ENCODE peak calls at places on chromosome 11, in six cellular contexts. One of them, this sample, is unnamed.

GRCh38 chr11:45157247-45158209 is 11.1 kb downstream of the PRDM11 start:
- DNase-seq in A549: no peak
- DNase-seq in ovary: no peak
- DNase-seq in sigmoid colon: peak
- DNase-seq in GM12878: no peak
- DNase-seq in tibial nerve: no peak
- DNase-seq in this sample: no peak

GRCh38 chr11:102517670-102518069 is 12.9 kb downstream of the MMP7 start:
- DNase-seq in sigmoid colon: no peak
- DNase-seq in A549: no peak
- DNase-seq in tibial nerve: no peak
- DNase-seq in GM12878: no peak
- DNase-seq in ovary: no peak
- DNase-seq in this sample: no peak

GRCh38 chr11:82790723-82791487 is 57.2 kb upstream of the FAM181B start:
- DNase-seq in ovary: peak
- DNase-seq in A549: no peak
- DNase-seq in GM12878: no peak
- DNase-seq in sigmoid colon: no peak
- DNase-seq in tibial nerve: no peak
- DNase-seq in this sample: no peak

GRCh38 chr11:5550440-5551095 is 2.2 kb upstream of the OR52H1 start:
- DNase-seq in sigmoid colon: no peak
- DNase-seq in GM12878: peak
- DNase-seq in ovary: no peak
- DNase-seq in tibial nerve: no peak
- DNase-seq in A549: no peak
- DNase-seq in this sample: no peak

GRCh38 chr11:62806611-62807121 is 1.4 kb upstream of the NXF1 start:
- DNase-seq in ovary: peak
- DNase-seq in tibial nerve: peak
- DNase-seq in GM12878: no peak
- DNase-seq in A549: no peak
- DNase-seq in sigmoid colon: peak
- DNase-seq in this sample: peak

GRCh38 chr11:47593934-47594855 is at the start of gene C1QTNF4:
- DNase-seq in A549: no peak
- DNase-seq in tibial nerve: no peak
- DNase-seq in ovary: no peak
- DNase-seq in sigmoid colon: no peak
- DNase-seq in GM12878: no peak
- DNase-seq in this sample: no peak

GRCh38 chr11:26244207-26244606 is 87.7 kb upstream of the ANO3 start:
- DNase-seq in ovary: no peak
- DNase-seq in A549: no peak
- DNase-seq in sigmoid colon: no peak
- DNase-seq in tibial nerve: no peak
- DNase-seq in GM12878: no peak
- DNase-seq in this sample: no peak

GRCh38 chr11:9535189-9535781 is 38.2 kb upstream of the WEE1 start:
- DNase-seq in ovary: no peak
- DNase-seq in sigmoid colon: peak
- DNase-seq in GM12878: peak
- DNase-seq in A549: no peak
- DNase-seq in tibial nerve: peak
- DNase-seq in this sample: peak

GRCh38 chr11:47725445-47726442 is 10.6 kb upstream of the AGBL2 start:
- DNase-seq in GM12878: no peak
- DNase-seq in sigmoid colon: no peak
- DNase-seq in A549: no peak
- DNase-seq in tibial nerve: no peak
- DNase-seq in ovary: no peak
- DNase-seq in this sample: no peak

GRCh38 chr11:84310261-84310660 is 1024.1 kb upstream of the CCDC90B start:
- DNase-seq in GM12878: no peak
- DNase-seq in tibial nerve: no peak
- DNase-seq in sigmoid colon: no peak
- DNase-seq in ovary: no peak
- DNase-seq in A549: no peak
- DNase-seq in this sample: no peak

GRCh38 chr11:34358258-34358665 is 452 bp upstream of the ABTB2 start:
- DNase-seq in sigmoid colon: peak
- DNase-seq in A549: peak
- DNase-seq in tibial nerve: peak
- DNase-seq in GM12878: no peak
- DNase-seq in ovary: peak
- DNase-seq in this sample: peak

GRCh38 chr11:35272391-35272821 is 133.4 kb downstream of the CD44 start:
- DNase-seq in sigmoid colon: no peak
- DNase-seq in ovary: no peak
- DNase-seq in GM12878: peak
- DNase-seq in A549: no peak
- DNase-seq in tibial nerve: no peak
- DNase-seq in this sample: peak

GRCh38 chr11:63687845-63688244 is 6.5 kb downstream of the RTN3 start:
- DNase-seq in ovary: no peak
- DNase-seq in sigmoid colon: no peak
- DNase-seq in GM12878: no peak
- DNase-seq in tibial nerve: no peak
- DNase-seq in A549: no peak
- DNase-seq in this sample: no peak

GRCh38 chr11:22792497-22792896 is 37.1 kb downstream of the SVIP start:
- DNase-seq in A549: no peak
- DNase-seq in GM12878: no peak
- DNase-seq in sigmoid colon: no peak
- DNase-seq in ovary: no peak
- DNase-seq in tibial nerve: no peak
- DNase-seq in this sample: no peak

GRCh38 chr11:116707746-116708145 is 65.0 kb downstream of the BUD13 start:
- DNase-seq in sigmoid colon: no peak
- DNase-seq in A549: no peak
- DNase-seq in GM12878: no peak
- DNase-seq in tibial nerve: no peak
- DNase-seq in ovary: no peak
- DNase-seq in this sample: peak

GRCh38 chr11:124605719-124606118 is 5.5 kb upstream of the PANX3 start:
- DNase-seq in A549: no peak
- DNase-seq in GM12878: no peak
- DNase-seq in tibial nerve: no peak
- DNase-seq in sigmoid colon: no peak
- DNase-seq in ovary: no peak
- DNase-seq in this sample: peak

GRCh38 chr11:35583126-35583525 is 35.1 kb upstream of the FJX1 start:
- DNase-seq in A549: no peak
- DNase-seq in ovary: no peak
- DNase-seq in sigmoid colon: no peak
- DNase-seq in GM12878: no peak
- DNase-seq in tibial nerve: no peak
- DNase-seq in this sample: no peak

GRCh38 chr11:95149659-95150294 is 60.1 kb downstream of the ENDOD1 start:
- DNase-seq in ovary: no peak
- DNase-seq in A549: no peak
- DNase-seq in GM12878: no peak
- DNase-seq in sigmoid colon: peak
- DNase-seq in tibial nerve: no peak
- DNase-seq in this sample: peak

GRCh38 chr11:95143106-95143681 is 53.5 kb downstream of the ENDOD1 start:
- DNase-seq in GM12878: no peak
- DNase-seq in tibial nerve: no peak
- DNase-seq in ovary: no peak
- DNase-seq in sigmoid colon: no peak
- DNase-seq in A549: no peak
- DNase-seq in this sample: no peak

GRCh38 chr11:3195251-3196160 is 23.1 kb downstream of the MRGPRG start:
- DNase-seq in ovary: no peak
- DNase-seq in A549: no peak
- DNase-seq in sigmoid colon: peak
- DNase-seq in GM12878: no peak
- DNase-seq in tibial nerve: no peak
- DNase-seq in this sample: peak

GRCh38 chr11:1349074-1349931 is 39.9 kb upstream of the TOLLIP start:
- DNase-seq in ovary: no peak
- DNase-seq in tibial nerve: no peak
- DNase-seq in GM12878: no peak
- DNase-seq in A549: no peak
- DNase-seq in sigmoid colon: peak
- DNase-seq in this sample: no peak

GRCh38 chr11:64238999-64239398 is 1.9 kb upstream of the FKBP2 start:
- DNase-seq in ovary: no peak
- DNase-seq in sigmoid colon: no peak
- DNase-seq in tibial nerve: no peak
- DNase-seq in GM12878: no peak
- DNase-seq in A549: no peak
- DNase-seq in this sample: no peak

DNA sequence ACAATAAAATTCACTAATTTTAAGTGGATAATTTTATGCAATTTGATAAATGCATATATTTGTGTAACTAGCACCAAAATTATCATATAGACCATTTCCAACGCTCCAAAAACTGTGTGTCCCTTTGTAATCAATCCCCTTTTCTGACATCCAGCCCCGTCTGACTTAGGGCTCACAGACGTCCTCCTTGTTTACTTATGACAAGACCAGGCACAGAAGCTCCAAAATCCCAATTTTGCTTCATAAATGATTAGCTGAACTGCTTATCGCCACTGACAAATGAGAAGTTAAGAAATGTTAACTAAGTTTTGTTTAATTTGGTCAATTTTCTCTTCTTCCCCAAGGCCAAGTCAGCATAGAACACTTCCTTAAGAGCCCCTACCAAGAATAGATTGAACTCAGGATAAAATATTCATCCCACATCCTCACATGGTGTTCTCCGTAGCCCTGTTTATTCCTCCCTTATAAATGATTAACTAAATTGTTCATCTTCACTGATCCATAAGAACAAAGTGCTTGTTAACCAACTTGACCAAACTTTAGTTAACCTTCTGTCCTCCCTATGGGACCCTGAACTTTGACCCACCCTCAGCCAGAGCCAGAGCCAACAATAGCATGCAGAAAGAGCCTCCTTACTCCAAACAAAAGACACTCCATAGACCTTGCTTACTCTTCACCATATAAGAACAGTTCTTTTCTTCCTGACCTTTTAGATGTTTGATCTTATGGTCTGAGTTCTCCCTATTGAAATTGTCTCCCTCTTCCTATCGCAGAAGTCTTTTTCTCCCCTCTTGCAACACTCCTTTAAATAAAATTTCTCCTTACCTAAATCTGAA is 30.8 kb upstream of the GLYAT start:
- DNase-seq in A549: no peak
- DNase-seq in GM12878: no peak
- DNase-seq in sigmoid colon: no peak
- DNase-seq in tibial nerve: no peak
- DNase-seq in ovary: no peak
- DNase-seq in this sample: no peak
- TF ChIP-seq EP300 in A549: no peak
- TF ChIP-seq EP300 in GM12878: no peak
- TF ChIP-seq EP300 in sigmoid colon: no peak
- TF ChIP-seq EP300 in tibial nerve: no peak
- TF ChIP-seq EP300 in ovary: no peak
- TF ChIP-seq EP300 in this sample: no peak

DNA sequence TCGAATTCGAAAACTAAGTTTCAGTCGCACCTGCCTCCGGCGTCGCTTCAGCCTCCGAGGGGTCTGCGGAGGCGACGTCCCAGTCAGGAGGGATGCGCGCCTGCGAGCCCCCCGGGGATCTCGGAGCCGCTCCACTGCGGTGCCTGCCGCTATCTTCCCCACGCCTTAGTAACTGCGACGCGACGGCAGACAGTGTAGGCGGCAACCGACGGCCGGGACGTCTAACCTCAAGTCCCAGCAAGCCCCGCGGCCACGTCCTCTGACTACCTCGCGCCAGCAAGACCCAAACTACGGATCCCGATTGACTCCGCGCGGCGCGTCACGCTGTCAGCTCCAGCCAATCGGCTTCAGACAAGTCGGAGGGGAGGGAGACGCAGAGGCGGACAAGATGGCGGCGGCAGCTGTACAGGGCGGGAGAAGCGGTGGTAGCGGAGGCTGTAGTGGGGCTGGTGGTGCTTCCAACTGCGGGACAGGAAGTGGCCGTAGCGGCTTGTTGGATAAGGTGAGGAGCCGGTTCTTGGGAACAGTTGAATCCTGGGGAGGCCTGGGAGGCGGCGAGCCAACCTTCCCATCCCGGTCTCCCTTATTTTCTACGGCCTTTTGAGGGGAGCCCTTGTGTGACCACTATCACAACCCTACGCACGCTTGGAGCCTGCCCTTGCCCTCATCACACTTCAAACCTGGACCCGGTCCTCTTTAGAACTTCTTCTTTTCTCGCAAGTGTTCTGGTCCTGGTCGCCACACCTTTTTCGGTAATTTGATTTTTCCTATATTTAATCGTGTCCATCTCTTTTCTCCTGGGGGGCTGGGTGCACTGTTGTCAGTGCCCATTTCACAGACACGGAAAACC is at the start of the genes SPCS2 and XRRA1:
- DNase-seq in ovary: peak
- DNase-seq in tibial nerve: peak
- DNase-seq in A549: peak
- DNase-seq in sigmoid colon: peak
- DNase-seq in GM12878: peak
- DNase-seq in this sample: peak
- TF ChIP-seq EP300 in ovary: no peak
- TF ChIP-seq EP300 in tibial nerve: peak
- TF ChIP-seq EP300 in A549: no peak
- TF ChIP-seq EP300 in sigmoid colon: no peak
- TF ChIP-seq EP300 in GM12878: no peak
- TF ChIP-seq EP300 in this sample: no peak

GRCh38 chr11:133800666-133801065 is 44.6 kb downstream of the SPATA19 start:
- DNase-seq in A549: no peak
- DNase-seq in GM12878: no peak
- DNase-seq in ovary: no peak
- DNase-seq in tibial nerve: no peak
- DNase-seq in sigmoid colon: no peak
- DNase-seq in this sample: no peak

GRCh38 chr11:133795088-133795487 is 50.2 kb downstream of the SPATA19 start:
- DNase-seq in GM12878: no peak
- DNase-seq in tibial nerve: no peak
- DNase-seq in A549: no peak
- DNase-seq in sigmoid colon: no peak
- DNase-seq in ovary: no peak
- DNase-seq in this sample: no peak

GRCh38 chr11:133796043-133796795 is 49.1 kb downstream of the SPATA19 start:
- DNase-seq in ovary: no peak
- DNase-seq in tibial nerve: no peak
- DNase-seq in sigmoid colon: no peak
- DNase-seq in GM12878: no peak
- DNase-seq in A549: no peak
- DNase-seq in this sample: no peak

GRCh38 chr11:133794205-133794604 is 51.1 kb downstream of the SPATA19 start:
- DNase-seq in ovary: no peak
- DNase-seq in sigmoid colon: no peak
- DNase-seq in tibial nerve: no peak
- DNase-seq in GM12878: no peak
- DNase-seq in A549: no peak
- DNase-seq in this sample: no peak

GRCh38 chr11:133797542-133797941 is 47.8 kb downstream of the SPATA19 start:
- DNase-seq in A549: no peak
- DNase-seq in sigmoid colon: no peak
- DNase-seq in ovary: no peak
- DNase-seq in GM12878: no peak
- DNase-seq in tibial nerve: no peak
- DNase-seq in this sample: no peak
- TF ChIP-seq EP300 in A549: no peak
- TF ChIP-seq EP300 in sigmoid colon: no peak
- TF ChIP-seq EP300 in ovary: no peak
- TF ChIP-seq EP300 in GM12878: no peak
- TF ChIP-seq EP300 in tibial nerve: no peak
- TF ChIP-seq EP300 in this sample: no peak

GRCh38 chr11:20597924-20598484 is 1.4 kb upstream of the SLC6A5 start:
- DNase-seq in sigmoid colon: no peak
- DNase-seq in ovary: no peak
- DNase-seq in tibial nerve: no peak
- DNase-seq in A549: no peak
- DNase-seq in GM12878: no peak
- DNase-seq in this sample: no peak
- TF ChIP-seq EP300 in sigmoid colon: no peak
- TF ChIP-seq EP300 in ovary: no peak
- TF ChIP-seq EP300 in tibial nerve: no peak
- TF ChIP-seq EP300 in A549: no peak
- TF ChIP-seq EP300 in GM12878: no peak
- TF ChIP-seq EP300 in this sample: no peak